ENCODE peak calls at places on chromosomes 5 and 9, in four cellular contexts. A, X, J and Z are unnamed samples.

GRCh38 chr9:2613730-2614271 is 7.8 kb upstream of the VLDLR start:
- DNase-seq in J (no peak), A (no peak), X (no peak), Z (no peak)

GRCh38 chr9:71671289-71671688 is 97.0 kb downstream of the CEMIP2 start:
- DNase-seq in X (no peak), A (no peak), J (no peak), Z (no peak)

GRCh38 chr9:2319421-2319820 is 302.2 kb upstream of the VLDLR start:
- DNase-seq in A (no peak), J (no peak), X (no peak), Z (no peak)

GRCh38 chr5:177372534-177372896 is 11.7 kb upstream of the SLC34A1 start:
- DNase-seq in A (no peak), J (no peak), X (no peak), Z (no peak)

GRCh38 chr9:1198085-1198484 is 147.9 kb downstream of the DMRT2 start:
- DNase-seq in A (no peak), X (no peak), J (no peak), Z (no peak)

GRCh38 chr5:50553560-50553984 is 112.5 kb upstream of the EMB start:
- DNase-seq in A (no peak), J (no peak), X (no peak), Z (no peak)

GRCh38 chr5:139747583-139748504 is 47.8 kb upstream of the PSD2 start:
- DNase-seq in X (no peak), J (peak), A (no peak), Z (no peak)

GRCh38 chr5:72007336-72008111 is 99.8 kb upstream of the MAP1B start:
- DNase-seq in X (no peak), A (no peak), J (no peak), Z (no peak)

GRCh38 chr5:123810253-123810652 is 298.3 kb downstream of the CSNK1G3 start:
- DNase-seq in J (no peak), A (no peak), X (no peak), Z (no peak)

GRCh38 chr5:132397224-132397623 is 27.7 kb downstream of the SLC22A5 start:
- DNase-seq in J (no peak), A (no peak), X (no peak), Z (no peak)

GRCh38 chr9:93357649-93358048 is 93.8 kb upstream of the FAM120A start:
- DNase-seq in X (peak), J (no peak), A (no peak), Z (no peak)

GRCh38 chr5:1411099-1411498 is 34.1 kb downstream of the SLC6A3 start:
- DNase-seq in X (no peak), A (no peak), J (no peak), Z (no peak)

GRCh38 chr9:82673201-82673600 is 389.7 kb downstream of the RASEF start:
- DNase-seq in X (no peak), A (no peak), J (no peak), Z (no peak)

GRCh38 chr9:92181296-92181695 is 66.1 kb upstream of the SPTLC1 start:
- DNase-seq in X (no peak), A (no peak), J (no peak), Z (no peak)

GRCh38 chr5:67588389-67588788 is 391.8 kb upstream of the CD180 start:
- DNase-seq in J (no peak), A (no peak), X (no peak), Z (no peak)

GRCh38 chr9:111900081-111900805 is 3.6 kb downstream of the UGCG start:
- DNase-seq in J (no peak), X (no peak), A (no peak), Z (no peak)

GRCh38 chr9:110069326-110070248 is 138.4 kb downstream of the C9orf152 start:
- DNase-seq in A (no peak), X (no peak), J (no peak), Z (no peak)

GRCh38 chr9:126763130-126763764 is 41.6 kb upstream of the ZBTB43 start:
- DNase-seq in X (no peak), J (no peak), A (no peak), Z (no peak)

GRCh38 chr5:10632110-10632903 is 68.4 kb downstream of the ANKRD33B start:
- DNase-seq in J (no peak), A (peak), X (peak), Z (peak)

GRCh38 chr5:132471944-132472343 is 18.6 kb downstream of the IRF1 start:
- DNase-seq in J (no peak), A (no peak), X (no peak), Z (no peak)

GRCh38 chr5:8059337-8059736 is 190.4 kb downstream of the MTRR start:
- DNase-seq in A (no peak), J (no peak), X (no peak), Z (no peak)

GRCh38 chr5:80777347-80778287 is 122.8 kb upstream of the DHFR start:
- DNase-seq in A (no peak), X (no peak), J (no peak), Z (no peak)

GRCh38 chr9:95785209-95785608 is 90.3 kb upstream of the ERCC6L2 start:
- DNase-seq in X (no peak), A (no peak), J (peak), Z (no peak)

GRCh38 chr9:4009006-4009511 is 290.8 kb downstream of the GLIS3 start:
- DNase-seq in A (no peak), X (no peak), J (no peak), Z (no peak)

GRCh38 chr5:26329562-26330189 is 708.7 kb downstream of the CDH9 start:
- DNase-seq in X (no peak), J (no peak), A (no peak), Z (no peak)

GRCh38 chr5:65818592-65818991 is 96.6 kb downstream of the NLN start:
- DNase-seq in J (no peak), A (no peak), X (no peak), Z (no peak)

GRCh38 chr5:40089269-40089668 is 590.4 kb upstream of the PTGER4 start:
- DNase-seq in A (no peak), J (no peak), X (no peak), Z (no peak)

GRCh38 chr5:77292026-77292757 is 81.7 kb downstream of the PDE8B start:
- DNase-seq in J (no peak), X (no peak), A (no peak), Z (no peak)

GRCh38 chr5:56729488-56729887 is 85.9 kb upstream of the MAP3K1 start:
- DNase-seq in J (no peak), X (no peak), A (no peak), Z (no peak)

GRCh38 chr5:132497488-132497997 is 7.0 kb upstream of the IRF1 start:
- DNase-seq in X (no peak), J (no peak), A (no peak), Z (no peak)

GRCh38 chr5:53512539-53512938 is 32.1 kb downstream of the FST start:
- DNase-seq in A (no peak), J (no peak), X (no peak), Z (no peak)

GRCh38 chr5:140869555-140869886 is 764 bp downstream of the PCDHA11 start:
- DNase-seq in X (no peak), J (no peak), A (no peak), Z (no peak)

DNA sequence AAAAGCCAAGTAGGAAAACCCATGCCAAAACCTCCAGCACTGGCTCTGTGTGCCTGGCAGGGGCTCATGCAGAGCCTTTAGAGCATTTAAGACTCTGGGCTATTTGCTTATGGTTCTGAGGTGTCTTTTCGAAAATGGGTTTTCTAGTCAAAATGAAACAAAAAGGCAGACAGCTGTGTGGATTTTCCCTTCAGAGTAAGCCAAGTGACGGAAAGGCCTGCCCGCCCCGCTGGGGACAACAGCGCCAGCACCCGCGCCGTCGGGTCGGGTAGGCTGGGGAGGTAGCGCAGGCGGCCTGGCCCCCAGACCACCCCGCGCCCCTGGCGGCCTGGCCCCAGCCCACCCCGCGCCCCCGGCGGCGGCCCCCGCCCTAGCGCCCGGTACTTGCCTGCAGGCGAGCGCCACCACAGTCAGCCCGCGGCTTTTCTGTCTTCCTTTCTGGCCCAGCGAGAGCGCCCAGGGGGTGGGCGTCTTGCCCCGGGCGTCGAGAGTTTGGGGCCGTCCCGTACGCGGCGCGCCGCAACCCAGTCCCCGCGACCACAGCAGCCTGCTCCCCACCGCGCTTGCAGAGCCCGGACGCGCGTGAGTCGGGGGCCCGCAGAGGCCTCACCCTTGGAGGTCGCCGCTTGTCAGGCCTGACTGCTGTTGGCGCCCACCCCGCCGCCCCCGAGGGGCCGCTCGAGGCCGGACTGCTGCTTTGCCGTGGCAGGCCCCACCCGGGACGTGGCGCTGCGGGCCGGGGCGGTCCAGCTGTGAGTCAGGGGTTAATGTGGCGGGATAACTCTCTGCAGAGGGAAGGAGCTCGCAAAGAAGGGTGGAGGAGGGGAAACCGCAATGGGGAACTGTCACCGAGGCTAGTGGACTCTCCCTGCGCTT is at the start of gene TICAM2:
- DNase-seq in X (peak), A (peak), J (peak), Z (peak)
- TF ChIP-seq POLR2AphosphoS5 in X (peak), A (peak), J (no peak), Z (peak)

GRCh38 chr5:142324871-142325676 is at the start of gene SPRY4:
- DNase-seq in X (peak), J (peak), A (peak), Z (peak)

GRCh38 chr5:142324377-142324870 is 397 bp downstream of the SPRY4 start:
- DNase-seq in A (peak), J (no peak), X (no peak), Z (no peak)

GRCh38 chr5:142322403-142322746 is 2.4 kb downstream of the SPRY4 start:
- DNase-seq in A (no peak), X (no peak), J (no peak), Z (no peak)

GRCh38 chr5:142322747-142323479 is 1.9 kb downstream of the SPRY4 start:
- DNase-seq in X (no peak), A (no peak), J (no peak), Z (no peak)

DNA sequence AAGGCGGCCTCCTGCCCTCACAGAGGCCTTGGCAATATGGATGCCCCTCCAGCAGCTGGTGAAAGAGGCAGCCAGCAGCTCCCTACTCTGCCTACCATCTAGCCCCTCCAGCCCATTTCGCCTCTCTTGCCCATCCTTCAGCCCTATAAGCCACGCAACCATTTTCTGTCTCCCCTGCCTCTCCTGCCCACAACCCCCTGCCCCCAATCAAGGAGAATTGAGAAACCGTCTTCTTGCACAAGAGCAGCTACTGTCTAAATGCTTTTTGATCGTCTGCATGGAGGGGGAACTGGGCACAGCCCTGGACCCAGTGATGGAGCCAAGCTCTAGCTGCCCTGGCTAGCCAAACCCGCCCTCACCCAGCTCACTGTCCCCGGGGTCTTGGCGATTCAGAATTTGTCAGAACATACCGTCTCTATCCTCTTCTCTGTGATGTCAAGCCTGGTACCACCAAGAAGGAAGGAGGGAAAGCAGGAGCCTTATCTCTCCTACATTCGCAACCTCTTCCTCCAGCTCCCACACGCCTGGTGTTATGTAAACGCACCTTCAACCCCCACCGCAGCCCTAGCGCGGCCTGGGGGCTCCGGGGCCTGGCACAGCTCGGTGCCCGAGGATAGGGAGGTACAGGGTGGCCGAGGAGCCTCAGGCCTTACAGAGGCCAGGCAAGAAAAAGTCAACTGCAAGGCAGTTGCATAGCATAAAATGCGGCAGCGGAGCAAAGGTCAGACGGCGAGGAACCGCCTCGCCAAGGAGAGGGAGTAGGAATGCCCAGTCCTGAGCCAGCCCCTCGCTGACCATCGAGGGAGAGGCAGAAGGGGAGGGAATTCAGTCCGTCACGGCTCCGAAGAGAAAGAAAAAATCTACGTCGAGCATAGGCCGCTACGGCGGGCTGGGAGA is 1.1 kb downstream of the SPRY4 start:
- DNase-seq in A (no peak), X (no peak), J (no peak), Z (no peak)
- TF ChIP-seq POLR2A in A (no peak), X (no peak), J (no peak), Z (no peak)

DNA sequence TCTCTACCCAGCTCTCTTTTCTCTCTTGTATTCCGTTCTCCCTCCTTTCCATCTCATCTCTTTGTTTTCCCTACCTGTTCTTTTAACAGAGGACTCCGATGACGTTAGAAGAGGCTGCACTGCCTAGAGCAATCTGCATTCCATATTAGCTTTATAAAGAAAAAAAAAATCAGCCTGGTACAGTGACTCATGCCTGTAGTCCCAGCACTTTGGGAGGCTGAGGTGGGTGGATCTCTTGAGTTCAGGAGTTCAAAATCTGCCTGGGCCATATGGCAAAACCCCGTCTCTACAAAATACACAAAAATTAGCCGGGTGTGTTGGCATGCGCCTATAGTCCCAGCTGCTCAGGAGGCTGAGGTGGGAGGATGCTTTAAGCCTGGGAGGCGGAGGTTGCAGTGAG is 49.0 kb downstream of the DAPK1 start:
- DNase-seq in A (no peak), J (no peak), X (no peak), Z (no peak)
- TF ChIP-seq TAF1 in A (no peak), J (no peak), X (no peak), Z (no peak)

GRCh38 chr5:90558344-90559192 is at the start of gene ADGRV1:
- DNase-seq in J (peak), X (no peak), A (peak), Z (peak)
- TF ChIP-seq POLR2AphosphoS5 in J (peak), X (no peak), A (no peak), Z (no peak)

GRCh38 chr9:16869140-16869903 is 1.1 kb downstream of the BNC2 start:
- DNase-seq in A (no peak), X (no peak), J (no peak), Z (no peak)

GRCh38 chr9:16869961-16870605 is 387 bp downstream of the BNC2 start:
- DNase-seq in J (peak), A (peak), X (no peak), Z (peak)

GRCh38 chr9:16870606-16871357 is at the start of gene BNC2:
- DNase-seq in A (peak), J (peak), X (no peak), Z (peak)

GRCh38 chr9:16873131-16873787 is 2.8 kb upstream of the BNC2 start:
- DNase-seq in A (no peak), X (no peak), J (no peak), Z (no peak)

DNA sequence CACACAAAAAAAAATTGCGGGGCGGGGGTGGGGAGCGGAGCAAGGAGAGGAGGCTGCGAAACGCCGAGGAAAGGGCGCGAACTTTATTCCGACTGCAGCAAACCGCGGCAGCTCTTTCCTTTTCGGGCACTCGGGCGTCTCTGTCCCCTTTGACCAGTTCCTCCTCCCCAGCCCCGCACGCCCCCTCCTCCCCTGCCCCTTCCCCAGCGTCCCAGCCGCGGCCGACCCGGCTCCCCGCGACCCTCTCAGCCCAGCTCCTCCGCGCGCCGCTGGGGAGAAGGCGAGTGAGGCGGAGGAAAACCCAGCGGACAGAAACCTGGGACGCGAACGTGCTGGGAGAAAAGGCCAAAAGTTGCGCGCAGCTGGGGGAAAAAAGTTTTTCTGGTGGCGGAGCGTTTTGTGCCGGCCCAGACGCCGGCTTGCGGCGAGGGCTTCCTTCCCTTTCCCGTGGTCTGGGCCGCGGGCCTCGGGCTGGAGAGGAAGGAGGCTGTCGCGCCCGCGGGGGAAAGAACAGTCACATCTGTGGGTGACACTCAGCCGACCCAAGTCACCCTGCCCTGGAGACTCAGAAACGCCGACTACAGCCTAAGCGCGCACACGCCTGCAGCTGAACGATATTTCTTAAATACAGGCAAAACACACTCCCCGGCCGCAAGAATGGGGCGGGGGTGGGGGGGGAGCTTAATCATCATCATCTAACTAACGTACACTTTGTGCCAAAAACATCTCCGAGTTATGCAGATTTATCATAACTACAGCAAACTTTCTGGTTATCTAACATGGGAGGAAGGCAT is 1.1 kb upstream of the BNC2 start:
- DNase-seq in A (peak), J (peak), X (no peak), Z (peak)
- TF ChIP-seq POLR2A in A (no peak), J (no peak), X (no peak), Z (no peak)